ENCODE peak calls at places on chromosome 6, in five cellular contexts. One of them, this sample, is unnamed.
A peak's percentile ranks its signal among the peaks of the same experiment; 100 is the strongest.

GRCh38 chr6:167409689-167410088 is 84.8 kb downstream of the TTLL2 start:
- DNase-seq in astrocyte: no peak
- DNase-seq in heart right ventricle: no peak
- DNase-seq in GM23248: no peak
- DNase-seq in naive thymus-derived CD4-positive, alpha-beta T cell: no peak
- DNase-seq in this sample: no peak

GRCh38 chr6:31125162-31125561 is 4.9 kb upstream of the CDSN start:
- DNase-seq in astrocyte: peak; percentile 74
- DNase-seq in heart right ventricle: peak; percentile 66
- DNase-seq in GM23248: peak; percentile 66
- DNase-seq in naive thymus-derived CD4-positive, alpha-beta T cell: no peak
- DNase-seq in this sample: no peak

GRCh38 chr6:17431581-17431980 is 38.2 kb downstream of the CAP2 start:
- DNase-seq in astrocyte: peak; percentile 65
- DNase-seq in heart right ventricle: no peak
- DNase-seq in GM23248: peak; percentile 85
- DNase-seq in naive thymus-derived CD4-positive, alpha-beta T cell: no peak
- DNase-seq in this sample: no peak

GRCh38 chr6:129766959-129767728 is 57.2 kb upstream of the ARHGAP18 start:
- DNase-seq in astrocyte: peak; percentile 76
- DNase-seq in heart right ventricle: no peak
- DNase-seq in GM23248: peak; percentile 73
- DNase-seq in naive thymus-derived CD4-positive, alpha-beta T cell: peak; percentile 41
- DNase-seq in this sample: peak; percentile 56

GRCh38 chr6:139932671-139933070 is 558.2 kb upstream of the CITED2 start:
- DNase-seq in astrocyte: peak; percentile 53
- DNase-seq in heart right ventricle: no peak
- DNase-seq in GM23248: no peak
- DNase-seq in naive thymus-derived CD4-positive, alpha-beta T cell: no peak
- DNase-seq in this sample: no peak

GRCh38 chr6:15419493-15419892 is 173.6 kb downstream of the JARID2 start:
- DNase-seq in astrocyte: no peak
- DNase-seq in heart right ventricle: no peak
- DNase-seq in GM23248: no peak
- DNase-seq in naive thymus-derived CD4-positive, alpha-beta T cell: no peak
- DNase-seq in this sample: no peak

GRCh38 chr6:129683606-129684322 is 26.2 kb downstream of the ARHGAP18 start:
- DNase-seq in astrocyte: peak; percentile 100
- DNase-seq in heart right ventricle: peak; percentile 77
- DNase-seq in GM23248: peak; percentile 98
- DNase-seq in naive thymus-derived CD4-positive, alpha-beta T cell: peak; percentile 11
- DNase-seq in this sample: peak; percentile 72

GRCh38 chr6:149763866-149764265 is 14.3 kb downstream of the PCMT1 start:
- DNase-seq in astrocyte: peak; percentile 15
- DNase-seq in heart right ventricle: no peak
- DNase-seq in GM23248: peak; percentile 74
- DNase-seq in naive thymus-derived CD4-positive, alpha-beta T cell: no peak
- DNase-seq in this sample: no peak

GRCh38 chr6:73031094-73031782 is 194.1 kb downstream of the KHDC1L start:
- DNase-seq in astrocyte: no peak
- DNase-seq in heart right ventricle: no peak
- DNase-seq in GM23248: no peak
- DNase-seq in naive thymus-derived CD4-positive, alpha-beta T cell: no peak
- DNase-seq in this sample: no peak

GRCh38 chr6:15368186-15368585 is 122.3 kb downstream of the JARID2 start:
- DNase-seq in astrocyte: no peak
- DNase-seq in heart right ventricle: no peak
- DNase-seq in GM23248: peak; percentile 29
- DNase-seq in naive thymus-derived CD4-positive, alpha-beta T cell: no peak
- DNase-seq in this sample: no peak

GRCh38 chr6:152380993-152381898 is 255.9 kb downstream of the SYNE1 start:
- DNase-seq in astrocyte: peak; percentile 97
- DNase-seq in heart right ventricle: peak; percentile 86
- DNase-seq in GM23248: peak; percentile 98
- DNase-seq in naive thymus-derived CD4-positive, alpha-beta T cell: no peak
- DNase-seq in this sample: no peak

GRCh38 chr6:21426841-21427490 is 166.6 kb upstream of the SOX4 start:
- DNase-seq in astrocyte: peak; percentile 31
- DNase-seq in heart right ventricle: no peak
- DNase-seq in GM23248: peak; percentile 40
- DNase-seq in naive thymus-derived CD4-positive, alpha-beta T cell: no peak
- DNase-seq in this sample: no peak

GRCh38 chr6:119535332-119535731 is 185.8 kb upstream of the MAN1A1 start:
- DNase-seq in astrocyte: no peak
- DNase-seq in heart right ventricle: no peak
- DNase-seq in GM23248: no peak
- DNase-seq in naive thymus-derived CD4-positive, alpha-beta T cell: no peak
- DNase-seq in this sample: no peak

GRCh38 chr6:24933868-24934401 is 1.8 kb downstream of the RIPOR2 start:
- DNase-seq in astrocyte: no peak
- DNase-seq in heart right ventricle: no peak
- DNase-seq in GM23248: peak; percentile 19
- DNase-seq in naive thymus-derived CD4-positive, alpha-beta T cell: peak; percentile 64
- DNase-seq in this sample: no peak

GRCh38 chr6:18179770-18180393 is 24.7 kb downstream of the KDM1B start:
- DNase-seq in astrocyte: no peak
- DNase-seq in heart right ventricle: peak; percentile 10
- DNase-seq in GM23248: no peak
- DNase-seq in naive thymus-derived CD4-positive, alpha-beta T cell: no peak
- DNase-seq in this sample: no peak

GRCh38 chr6:124937645-124938044 is 24.6 kb upstream of the RNF217 start:
- DNase-seq in astrocyte: no peak
- DNase-seq in heart right ventricle: no peak
- DNase-seq in GM23248: no peak
- DNase-seq in naive thymus-derived CD4-positive, alpha-beta T cell: no peak
- DNase-seq in this sample: no peak

GRCh38 chr6:121143476-121143875 is 190.8 kb downstream of the TBC1D32 start:
- DNase-seq in astrocyte: peak; percentile 22
- DNase-seq in heart right ventricle: no peak
- DNase-seq in GM23248: peak; percentile 50
- DNase-seq in naive thymus-derived CD4-positive, alpha-beta T cell: no peak
- DNase-seq in this sample: no peak

GRCh38 chr6:13259393-13259792 is 68.9 kb downstream of the TBC1D7 start:
- DNase-seq in astrocyte: no peak
- DNase-seq in heart right ventricle: no peak
- DNase-seq in GM23248: no peak
- DNase-seq in naive thymus-derived CD4-positive, alpha-beta T cell: no peak
- DNase-seq in this sample: no peak

GRCh38 chr6:139713911-139714527 is 339.6 kb upstream of the CITED2 start:
- DNase-seq in astrocyte: peak; percentile 23
- DNase-seq in heart right ventricle: no peak
- DNase-seq in GM23248: no peak
- DNase-seq in naive thymus-derived CD4-positive, alpha-beta T cell: no peak
- DNase-seq in this sample: no peak

GRCh38 chr6:125252891-125253290 is 48.9 kb downstream of the HDDC2 start:
- DNase-seq in astrocyte: peak; percentile 77
- DNase-seq in heart right ventricle: no peak
- DNase-seq in GM23248: no peak
- DNase-seq in naive thymus-derived CD4-positive, alpha-beta T cell: no peak
- DNase-seq in this sample: no peak

GRCh38 chr6:145139451-145139850 is 595.9 kb downstream of the EPM2A start:
- DNase-seq in astrocyte: peak; percentile 13
- DNase-seq in heart right ventricle: no peak
- DNase-seq in GM23248: peak; percentile 70
- DNase-seq in naive thymus-derived CD4-positive, alpha-beta T cell: no peak
- DNase-seq in this sample: no peak

GRCh38 chr6:22281691-22282090 is 15.1 kb downstream of the PRL start:
- DNase-seq in astrocyte: no peak
- DNase-seq in heart right ventricle: no peak
- DNase-seq in GM23248: no peak
- DNase-seq in naive thymus-derived CD4-positive, alpha-beta T cell: no peak
- DNase-seq in this sample: no peak

GRCh38 chr6:23446394-23447001 is 679.5 kb upstream of the NRSN1 start:
- DNase-seq in astrocyte: peak; percentile 52
- DNase-seq in heart right ventricle: peak; percentile 7
- DNase-seq in GM23248: peak; percentile 60
- DNase-seq in naive thymus-derived CD4-positive, alpha-beta T cell: no peak
- DNase-seq in this sample: no peak

GRCh38 chr6:19986691-19987438 is 149.7 kb downstream of the ID4 start:
- DNase-seq in astrocyte: no peak
- DNase-seq in heart right ventricle: no peak
- DNase-seq in GM23248: no peak
- DNase-seq in naive thymus-derived CD4-positive, alpha-beta T cell: no peak
- DNase-seq in this sample: no peak

GRCh38 chr6:148392611-148393160 is 50.0 kb downstream of the SASH1 start:
- DNase-seq in astrocyte: peak; percentile 34
- DNase-seq in heart right ventricle: no peak
- DNase-seq in GM23248: peak; percentile 33
- DNase-seq in naive thymus-derived CD4-positive, alpha-beta T cell: no peak
- DNase-seq in this sample: no peak

GRCh38 chr6:55578537-55579363 is at the start of gene HMGCLL1:
- DNase-seq in astrocyte: no peak
- DNase-seq in heart right ventricle: peak; percentile 35
- DNase-seq in GM23248: no peak
- DNase-seq in naive thymus-derived CD4-positive, alpha-beta T cell: no peak
- DNase-seq in this sample: no peak

GRCh38 chr6:88211446-88211845 is 45.3 kb upstream of the CNR1 start:
- DNase-seq in astrocyte: no peak
- DNase-seq in heart right ventricle: no peak
- DNase-seq in GM23248: no peak
- DNase-seq in naive thymus-derived CD4-positive, alpha-beta T cell: no peak
- DNase-seq in this sample: no peak

GRCh38 chr6:35419431-35419830 is 32.7 kb upstream of the FANCE start:
- DNase-seq in astrocyte: peak; percentile 14
- DNase-seq in heart right ventricle: no peak
- DNase-seq in GM23248: peak; percentile 40
- DNase-seq in naive thymus-derived CD4-positive, alpha-beta T cell: peak; percentile 7
- DNase-seq in this sample: no peak

GRCh38 chr6:166046232-166046631 is 121.4 kb downstream of the TBXT start:
- DNase-seq in astrocyte: peak; percentile 95
- DNase-seq in heart right ventricle: no peak
- DNase-seq in GM23248: peak; percentile 94
- DNase-seq in naive thymus-derived CD4-positive, alpha-beta T cell: no peak
- DNase-seq in this sample: no peak

GRCh38 chr6:31740397-31741223 is 805 bp downstream of the MSH5 start:
- DNase-seq in astrocyte: no peak
- DNase-seq in heart right ventricle: peak; percentile 31
- DNase-seq in GM23248: peak; percentile 66
- DNase-seq in naive thymus-derived CD4-positive, alpha-beta T cell: no peak
- DNase-seq in this sample: no peak

GRCh38 chr6:18327621-18328548 is 59.3 kb upstream of the RNF144B start:
- DNase-seq in astrocyte: no peak
- DNase-seq in heart right ventricle: no peak
- DNase-seq in GM23248: no peak
- DNase-seq in naive thymus-derived CD4-positive, alpha-beta T cell: no peak
- DNase-seq in this sample: no peak

GRCh38 chr6:106731144-106731842 is 101.9 kb downstream of the QRSL1 start:
- DNase-seq in astrocyte: no peak
- DNase-seq in heart right ventricle: no peak
- DNase-seq in GM23248: no peak
- DNase-seq in naive thymus-derived CD4-positive, alpha-beta T cell: no peak
- DNase-seq in this sample: no peak

GRCh38 chr6:150269857-150270223 is 99.0 kb upstream of the IYD start:
- DNase-seq in astrocyte: peak; percentile 93
- DNase-seq in heart right ventricle: no peak
- DNase-seq in GM23248: peak; percentile 92
- DNase-seq in naive thymus-derived CD4-positive, alpha-beta T cell: no peak
- DNase-seq in this sample: no peak

GRCh38 chr6:151948007-151948745 is 140.7 kb downstream of the ESR1 start:
- DNase-seq in astrocyte: no peak
- DNase-seq in heart right ventricle: no peak
- DNase-seq in GM23248: peak; percentile 8
- DNase-seq in naive thymus-derived CD4-positive, alpha-beta T cell: no peak
- DNase-seq in this sample: no peak

GRCh38 chr6:16684896-16685554 is 76.2 kb downstream of the ATXN1 start:
- DNase-seq in astrocyte: peak; percentile 89
- DNase-seq in heart right ventricle: no peak
- DNase-seq in GM23248: peak; percentile 93
- DNase-seq in naive thymus-derived CD4-positive, alpha-beta T cell: no peak
- DNase-seq in this sample: no peak

GRCh38 chr6:51025082-51025777 is 206.6 kb downstream of the TFAP2B start:
- DNase-seq in astrocyte: peak; percentile 75
- DNase-seq in heart right ventricle: no peak
- DNase-seq in GM23248: peak; percentile 15
- DNase-seq in naive thymus-derived CD4-positive, alpha-beta T cell: no peak
- DNase-seq in this sample: no peak
- H3K4me1 ChIP-seq in astrocyte: peaks cover 4% of the 10 kb centered on the region
- H3K4me1 ChIP-seq in heart right ventricle: no peaks in the 10 kb centered on the region
- H3K4me1 ChIP-seq in GM23248: no peaks in the 10 kb centered on the region
- H3K4me1 ChIP-seq in naive thymus-derived CD4-positive, alpha-beta T cell: no peaks in the 10 kb centered on the region
- H3K4me1 ChIP-seq in this sample: no peaks in the 10 kb centered on the region

GRCh38 chr6:128370072-128370471 is 150.3 kb downstream of the PTPRK start:
- DNase-seq in astrocyte: peak; percentile 76
- DNase-seq in heart right ventricle: no peak
- DNase-seq in GM23248: peak; percentile 88
- DNase-seq in naive thymus-derived CD4-positive, alpha-beta T cell: no peak
- DNase-seq in this sample: no peak
- H3K4me1 ChIP-seq in astrocyte: no peaks in the 10 kb centered on the region
- H3K4me1 ChIP-seq in heart right ventricle: peaks cover 64% of the 10 kb centered on the region
- H3K4me1 ChIP-seq in GM23248: peaks cover 17% of the 10 kb centered on the region
- H3K4me1 ChIP-seq in naive thymus-derived CD4-positive, alpha-beta T cell: no peaks in the 10 kb centered on the region
- H3K4me1 ChIP-seq in this sample: no peaks in the 10 kb centered on the region

DNA sequence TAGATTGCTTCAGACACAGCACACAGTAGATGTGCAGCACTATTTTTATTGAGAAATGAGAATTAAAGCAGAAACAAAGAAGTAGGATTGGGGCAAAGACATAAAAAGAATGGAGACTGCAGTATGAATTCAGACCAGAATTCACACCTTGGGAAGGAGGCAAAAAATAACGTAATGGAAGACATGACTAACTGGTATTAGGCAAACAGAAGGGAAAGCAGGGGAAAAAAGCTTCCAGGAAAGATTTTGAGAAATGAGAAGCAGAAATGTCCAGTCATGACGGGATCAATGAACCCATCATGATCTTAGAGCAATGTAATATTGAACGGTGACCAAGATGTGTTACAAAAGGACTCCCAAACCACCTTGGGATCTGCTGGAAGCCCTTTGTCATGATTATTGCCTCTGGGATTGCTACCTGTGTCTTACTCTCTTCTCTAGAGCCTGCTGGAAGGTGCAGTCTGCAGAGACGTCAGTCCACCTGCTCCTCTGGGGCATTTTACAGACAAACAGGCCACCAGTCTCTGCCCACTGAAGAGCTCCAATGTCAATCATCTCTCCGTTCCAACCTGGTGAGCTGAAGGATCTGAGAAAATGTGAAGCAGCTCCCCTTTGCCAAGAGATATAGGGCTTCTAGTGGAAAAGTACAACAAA is 8.7 kb downstream of the NUDT3 start:
- DNase-seq in astrocyte: no peak
- DNase-seq in heart right ventricle: no peak
- DNase-seq in GM23248: peak; percentile 69
- DNase-seq in naive thymus-derived CD4-positive, alpha-beta T cell: no peak
- DNase-seq in this sample: no peak
- H3K4me1 ChIP-seq in astrocyte: no peaks in the 10 kb centered on the region
- H3K4me1 ChIP-seq in heart right ventricle: peaks cover 49% of the 10 kb centered on the region
- H3K4me1 ChIP-seq in GM23248: peaks cover 22% of the 10 kb centered on the region
- H3K4me1 ChIP-seq in naive thymus-derived CD4-positive, alpha-beta T cell: no peaks in the 10 kb centered on the region
- H3K4me1 ChIP-seq in this sample: no peaks in the 10 kb centered on the region

DNA sequence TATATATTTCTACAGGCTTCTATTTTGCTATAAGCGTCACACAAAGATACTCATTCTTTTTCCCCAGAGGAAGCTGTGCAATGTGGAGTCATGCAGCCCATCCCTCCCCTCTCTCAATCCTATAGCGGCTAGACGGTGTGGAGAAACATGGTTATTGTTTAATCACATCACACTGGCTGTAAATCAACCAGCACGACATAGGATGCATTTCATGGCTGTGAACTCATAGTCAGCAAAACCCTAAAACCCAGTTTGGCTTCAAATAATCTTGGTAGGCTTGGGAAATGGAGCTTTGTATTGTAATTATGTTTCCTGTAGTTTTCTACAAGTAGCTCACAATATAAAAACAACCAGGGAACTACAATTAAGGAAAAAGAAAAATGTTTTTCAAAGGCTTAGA is 16.8 kb downstream of the FOXC1 start:
- DNase-seq in astrocyte: no peak
- DNase-seq in heart right ventricle: no peak
- DNase-seq in GM23248: no peak
- DNase-seq in naive thymus-derived CD4-positive, alpha-beta T cell: no peak
- DNase-seq in this sample: no peak
- H3K4me1 ChIP-seq in astrocyte: peaks cover 16% of the 10 kb centered on the region
- H3K4me1 ChIP-seq in heart right ventricle: peaks cover 37% of the 10 kb centered on the region
- H3K4me1 ChIP-seq in GM23248: no peaks in the 10 kb centered on the region
- H3K4me1 ChIP-seq in naive thymus-derived CD4-positive, alpha-beta T cell: peaks cover 12% of the 10 kb centered on the region
- H3K4me1 ChIP-seq in this sample: peaks cover 22% of the 10 kb centered on the region